ENCODE peak calls at places on chromosomes 16 and 17, in eight cellular contexts. F, P, Q, B, G, Z, K and A are unnamed samples.

GRCh38 chr16:2296662-2297505 is 29.0 kb upstream of the RNPS1 start:
- DNase-seq in Q (no peak), P (peak), B (peak), Z (peak), F (no peak), K (peak), G (no peak), A (no peak)

GRCh38 chr17:55577687-55578086 is 66.4 kb upstream of the SMIM36 start:
- DNase-seq in P (no peak), Z (no peak), Q (no peak), F (peak), G (peak), B (no peak), K (no peak), A (peak)

GRCh38 chr17:54172654-54173316 is 350.1 kb downstream of the KIF2B start:
- DNase-seq in F (no peak), Z (no peak), B (peak), G (no peak), Q (no peak), K (peak), P (peak), A (peak)

GRCh38 chr17:15260376-15261062 is 4.6 kb downstream of the PMP22 start:
- DNase-seq in G (no peak), B (no peak), K (peak), Q (peak), Z (peak), F (peak), P (peak), A (no peak)

GRCh38 chr16:57381791-57382534 is 9.7 kb downstream of the CX3CL1 start:
- DNase-seq in B (no peak), G (no peak), K (no peak), F (no peak), Z (no peak), Q (no peak), P (no peak), A (no peak)

GRCh38 chr16:2753523-2754020 is 1.1 kb downstream of the SRRM2 start:
- DNase-seq in F (no peak), P (peak), G (no peak), K (no peak), Z (no peak), Q (no peak), B (peak), A (no peak)

GRCh38 chr17:20896153-20896649 is 146.6 kb downstream of the USP22 start:
- DNase-seq in P (no peak), K (peak), Q (no peak), G (no peak), B (no peak), Z (peak), F (peak), A (no peak)

GRCh38 chr17:27559506-27559931 is 71.5 kb upstream of the LGALS9 start:
- DNase-seq in Q (peak), F (peak), Z (no peak), K (no peak), P (no peak), B (no peak), G (no peak), A (no peak)

GRCh38 chr16:11408261-11408660 is 63.0 kb downstream of the RMI2 start:
- DNase-seq in Z (no peak), Q (no peak), P (no peak), G (no peak), K (no peak), F (no peak), B (no peak), A (no peak)

GRCh38 chr16:19167710-19168172 is 299 bp upstream of the SYT17 start:
- DNase-seq in P (peak), F (peak), Z (peak), Q (no peak), B (peak), K (peak), G (no peak), A (no peak)

GRCh38 chr16:11367483-11367906 is 22.2 kb downstream of the RMI2 start:
- DNase-seq in K (no peak), Q (no peak), F (no peak), G (no peak), Z (no peak), B (no peak), P (no peak), A (no peak)

GRCh38 chr16:57528499-57529323 is 7.7 kb downstream of the CCDC102A start:
- DNase-seq in F (no peak), Z (peak), Q (no peak), B (no peak), P (no peak), K (peak), G (no peak), A (no peak)

GRCh38 chr17:40063034-40063765 is 435 bp downstream of the THRA start:
- DNase-seq in Z (peak), F (peak), K (peak), G (no peak), B (peak), P (peak), Q (no peak), A (no peak)

GRCh38 chr17:58755577-58756245 is at the start of gene PPM1E:
- DNase-seq in B (peak), G (no peak), K (peak), Z (peak), P (peak), Q (no peak), F (peak), A (no peak)

GRCh38 chr16:27483083-27483437 is 66.7 kb downstream of the GTF3C1 start:
- DNase-seq in K (no peak), G (no peak), Z (no peak), B (no peak), Q (no peak), F (no peak), P (no peak), A (no peak)

GRCh38 chr17:81545160-81545949 is 6.8 kb downstream of the FAAP100 start:
- DNase-seq in Q (no peak), B (no peak), K (no peak), F (peak), P (no peak), G (no peak), Z (no peak), A (no peak)

GRCh38 chr17:45043813-45044540 is 7.5 kb downstream of the DCAKD start:
- DNase-seq in P (no peak), K (no peak), B (no peak), F (no peak), Q (no peak), Z (no peak), G (no peak), A (no peak)

GRCh38 chr17:77089118-77089477 is 51.7 kb upstream of the SEC14L1 start:
- DNase-seq in Z (peak), K (no peak), P (no peak), Q (no peak), F (no peak), G (no peak), B (peak), A (no peak)

GRCh38 chr17:19727466-19728113 is 11.2 kb upstream of the SLC47A2 start:
- DNase-seq in K (no peak), P (no peak), B (no peak), F (no peak), G (no peak), Q (peak), Z (no peak), A (peak)

GRCh38 chr17:45225964-45226530 is 4.4 kb downstream of the FMNL1 start:
- DNase-seq in G (no peak), B (peak), Z (peak), F (peak), P (no peak), Q (no peak), K (no peak), A (no peak)

GRCh38 chr16:49409121-49409520 is 35.5 kb downstream of the C16orf78 start:
- DNase-seq in K (no peak), G (no peak), B (no peak), Z (no peak), Q (no peak), F (no peak), P (no peak), A (no peak)

GRCh38 chr16:85847681-85848601 is 48.4 kb downstream of the COX4I1 start:
- DNase-seq in K (no peak), Z (no peak), Q (no peak), B (no peak), P (no peak), G (no peak), F (no peak), A (no peak)

GRCh38 chr17:67044940-67045339 is 586 bp downstream of the CACNG1 start:
- DNase-seq in G (no peak), Q (no peak), B (no peak), Z (no peak), K (no peak), F (no peak), P (no peak), A (no peak)

GRCh38 chr17:75031972-75032895 is 14.5 kb downstream of the ATP5PD start:
- DNase-seq in P (peak), K (peak), G (no peak), B (no peak), Q (no peak), Z (peak), F (peak), A (no peak)

GRCh38 chr16:78503501-78504110 is 404.2 kb downstream of the WWOX start:
- DNase-seq in Z (peak), F (no peak), Q (no peak), P (peak), G (no peak), K (peak), B (peak), A (peak)

GRCh38 chr17:57422574-57423164 is 166.3 kb downstream of the MSI2 start:
- DNase-seq in F (no peak), B (no peak), Z (no peak), Q (no peak), K (no peak), G (no peak), P (no peak), A (no peak)

GRCh38 chr17:7083592-7083991 is 3.5 kb upstream of the CLEC10A start:
- DNase-seq in Z (no peak), G (no peak), K (no peak), Q (no peak), B (no peak), P (no peak), F (no peak), A (no peak)

GRCh38 chr16:69861276-69862030 is 89.7 kb upstream of the CLEC18A start:
- DNase-seq in F (no peak), Z (peak), K (no peak), G (no peak), Q (peak), B (no peak), P (peak), A (no peak)

GRCh38 chr16:30377812-30378235 is 3.2 kb downstream of the MYL11 start:
- DNase-seq in Q (peak), G (peak), P (peak), B (peak), F (peak), K (peak), Z (peak), A (no peak)

GRCh38 chr17:60390223-60390622 is 1.7 kb downstream of the USP32 start:
- DNase-seq in K (no peak), Q (no peak), F (no peak), G (no peak), P (no peak), B (no peak), Z (no peak), A (no peak)
- H3K4me3 ChIP-seq in K (peak), Q (peak), F (peak), G (peak), P (peak), B (peak), Z (peak), A (peak)

DNA sequence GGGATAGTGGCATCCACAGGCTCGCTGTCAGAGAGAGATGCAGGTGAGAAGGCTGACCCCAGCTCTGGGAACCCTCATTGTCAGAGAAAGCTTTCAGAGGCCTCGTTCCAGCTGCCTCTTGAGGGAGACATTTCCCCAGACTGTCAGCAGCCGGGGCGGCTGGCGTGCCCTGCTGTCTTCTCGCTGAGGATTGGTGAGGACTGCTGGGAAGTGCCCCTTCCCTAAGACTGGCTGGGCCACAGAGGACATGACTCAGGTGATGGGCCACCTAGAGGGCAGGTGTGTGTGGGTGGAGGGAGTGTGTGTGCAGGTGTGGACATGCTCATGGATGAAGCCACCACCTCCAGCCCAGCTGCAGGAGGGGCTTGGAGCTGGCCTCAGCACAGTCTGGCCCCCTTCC is 25.3 kb downstream of the SPACA3 start:
- DNase-seq in K (peak), F (no peak), Q (no peak), P (no peak), G (no peak), Z (no peak), B (no peak), A (no peak)
- TF ChIP-seq CTCF in K (no peak), F (no peak), Q (peak), P (no peak), G (no peak), Z (no peak), B (no peak), A (no peak)

GRCh38 chr16:82655720-82656500 is 29.1 kb downstream of the CDH13 start:
- DNase-seq in P (no peak), K (no peak), F (no peak), G (no peak), B (no peak), Z (no peak), Q (no peak), A (peak)
- H3K4me3 ChIP-seq in P (no peak), K (no peak), F (no peak), G (no peak), B (no peak), Z (no peak), Q (no peak), A (no peak)

GRCh38 chr16:84141143-84141670 is 3.8 kb downstream of the HSDL1 start:
- DNase-seq in K (peak), G (no peak), Q (no peak), B (peak), P (no peak), Z (no peak), F (no peak), A (no peak)

GRCh38 chr16:84143081-84143480 is 1.9 kb downstream of the HSDL1 start:
- DNase-seq in B (no peak), K (no peak), Z (no peak), P (no peak), G (no peak), F (no peak), Q (no peak), A (no peak)

GRCh38 chr16:84144301-84144858 is 597 bp downstream of the HSDL1 start:
- DNase-seq in Z (peak), B (peak), K (peak), F (peak), P (peak), Q (no peak), G (no peak), A (no peak)

GRCh38 chr16:84143784-84144199 is 1.2 kb downstream of the HSDL1 start:
- DNase-seq in G (no peak), K (peak), F (no peak), Z (no peak), P (peak), Q (no peak), B (no peak), A (no peak)

GRCh38 chr16:84144859-84145639 is at the start of the genes DNAAF1 and HSDL1:
- DNase-seq in G (peak), B (peak), F (peak), Z (peak), P (peak), K (peak), Q (peak), A (no peak)
- TF ChIP-seq CTCF in G (peak), B (peak), F (peak), Z (no peak), P (no peak), K (no peak), Q (no peak), A (no peak)

GRCh38 chr17:5922476-5922875 is 147.7 kb upstream of the WSCD1 start:
- DNase-seq in Z (no peak), P (no peak), K (no peak), G (no peak), B (no peak), Q (no peak), F (no peak), A (no peak)
- H3K4me3 ChIP-seq in Z (no peak), P (no peak), K (no peak), G (no peak), B (no peak), Q (no peak), F (no peak), A (no peak)

GRCh38 chr17:78828470-78829185 is 12.0 kb downstream of the USP36 start:
- DNase-seq in G (no peak), P (no peak), Q (peak), K (peak), Z (no peak), F (no peak), B (no peak), A (no peak)
- TF ChIP-seq CTCF in G (peak), P (peak), Q (peak), K (peak), Z (no peak), F (no peak), B (peak), A (peak)

DNA sequence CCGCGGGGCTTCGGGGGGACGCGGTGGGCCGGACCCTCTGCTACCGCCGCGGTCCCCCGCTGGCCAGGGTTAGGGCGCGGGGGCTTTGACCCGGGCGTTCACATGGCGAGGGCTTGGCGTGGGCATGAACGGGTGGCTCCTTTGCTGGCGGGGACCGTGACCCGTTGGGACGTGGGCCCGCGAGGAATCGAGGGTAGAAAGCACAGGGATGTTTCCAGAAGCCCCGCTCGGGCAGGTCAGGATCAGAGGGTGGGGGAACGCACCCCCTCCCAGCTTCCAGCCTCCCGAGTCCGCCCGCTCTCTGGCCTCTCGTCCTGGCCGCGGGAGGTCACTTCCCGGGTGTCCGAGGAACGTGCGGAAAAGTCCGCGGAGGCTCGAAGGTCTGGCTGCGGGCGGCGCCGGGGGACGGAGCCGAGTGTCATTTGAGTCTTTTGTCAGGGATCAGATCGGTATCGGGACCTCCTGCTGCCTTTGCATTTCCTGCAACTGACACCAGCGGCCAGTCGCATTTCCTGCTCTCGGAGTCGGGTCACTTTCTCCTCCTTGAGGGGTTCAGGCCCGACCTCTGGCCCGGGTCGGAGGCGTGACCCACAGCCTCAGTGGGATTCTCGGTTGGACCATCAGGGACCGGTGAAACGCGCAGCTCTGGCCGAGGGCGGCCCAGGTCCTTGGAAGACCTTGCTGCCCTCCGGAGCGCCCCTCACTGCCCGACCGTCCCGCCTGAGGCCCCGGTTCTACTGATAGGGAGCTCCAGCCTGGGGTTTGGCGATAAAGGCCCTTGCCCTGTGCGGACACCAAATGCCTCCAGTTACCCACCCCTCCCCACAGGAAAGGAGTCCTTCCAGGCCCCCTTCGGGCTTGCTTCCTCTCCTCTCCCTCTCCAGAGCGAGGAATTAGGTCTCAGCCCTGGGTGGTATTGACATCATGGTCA is 702 bp upstream of the WNT3 start:
- DNase-seq in B (no peak), G (no peak), P (no peak), F (no peak), Q (no peak), Z (no peak), K (peak), A (no peak)
- H3K4me3 ChIP-seq in B (peak), G (no peak), P (peak), F (peak), Q (no peak), Z (peak), K (peak), A (peak)

DNA sequence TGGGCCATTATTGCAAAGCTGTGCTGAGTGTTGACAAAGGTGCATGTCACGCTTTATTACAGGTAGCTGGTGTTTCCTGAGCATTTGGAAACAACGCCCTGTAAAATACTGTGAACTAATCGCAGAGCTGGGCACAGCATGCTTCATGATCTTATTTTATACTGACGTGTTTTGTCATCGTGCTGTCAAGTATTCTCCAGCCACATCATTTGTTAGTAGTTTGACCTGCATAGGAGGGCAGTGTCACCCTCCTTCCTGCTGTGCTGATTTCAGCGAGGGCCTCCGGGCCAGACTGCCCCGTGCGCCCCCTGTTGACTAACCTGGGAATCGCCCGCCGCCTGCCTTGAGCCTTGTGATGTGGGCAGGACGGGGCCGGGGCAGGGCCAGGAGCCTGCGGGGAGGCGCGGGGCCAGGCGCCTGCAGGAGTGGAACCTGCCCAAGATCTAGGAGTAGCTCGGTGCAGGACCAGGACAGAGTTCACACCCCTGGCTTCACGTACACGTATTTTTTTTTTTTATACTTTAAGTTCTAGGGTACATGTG is 820.7 kb downstream of the KCNJ18 start:
- DNase-seq in Q (no peak), Z (no peak), P (no peak), G (no peak), K (no peak), B (no peak), F (no peak), A (no peak)
- TF ChIP-seq CTCF in Q (no peak), Z (no peak), P (no peak), G (no peak), K (peak), B (peak), F (no peak), A (no peak)